ENCODE peak calls at places on chromosome 21, in five cellular contexts. J is endothelial cell of umbilical vein; Y is HCT116; F is RWPE1; Z is CD4-positive, alpha-beta T cell. P is an unnamed sample.

GRCh38 chr21:28547795-28548194 is 444.9 kb downstream of the LTN1 start:
- DNase-seq in F (no peak), Y (no peak), J (no peak), Z (no peak), P (no peak)

GRCh38 chr21:32955307-32955937 is 70.3 kb upstream of the OLIG2 start:
- DNase-seq in F (no peak), Y (no peak), J (no peak), Z (no peak), P (no peak)

GRCh38 chr21:40404319-40404906 is 442.5 kb downstream of the DSCAM start:
- DNase-seq in Y (no peak), Z (no peak), F (no peak), J (no peak), P (peak)

GRCh38 chr21:31278511-31279155 is 65.4 kb downstream of the TIAM1 start:
- DNase-seq in J (no peak), F (no peak), Z (no peak), Y (no peak), P (peak)

GRCh38 chr21:15065381-15066230 is 806 bp upstream of the NRIP1 start:
- DNase-seq in Z (peak), Y (no peak), F (peak), J (peak), P (peak)

GRCh38 chr21:24023402-24023801 is 1583.9 kb downstream of the MRPL39 start:
- DNase-seq in Z (no peak), Y (no peak), J (peak), F (no peak), P (no peak)

GRCh38 chr21:21952566-21952965 is 954.4 kb downstream of the NCAM2 start:
- DNase-seq in Y (no peak), Z (no peak), J (no peak), F (no peak), P (no peak)

GRCh38 chr21:33402011-33402979 is 918 bp upstream of the IFNGR2 start:
- DNase-seq in Z (no peak), J (peak), F (peak), Y (no peak), P (peak)

GRCh38 chr21:14480601-14481000 is 65.5 kb downstream of the SAMSN1 start:
- DNase-seq in J (peak), Z (no peak), Y (no peak), F (no peak), P (no peak)

GRCh38 chr21:24727803-24728425 is 879.4 kb downstream of the MRPL39 start:
- DNase-seq in Z (no peak), F (no peak), Y (no peak), J (no peak), P (no peak)

GRCh38 chr21:29538115-29538514 is 239.4 kb downstream of the BACH1 start:
- DNase-seq in Y (no peak), F (no peak), Z (no peak), J (no peak), P (peak)

GRCh38 chr21:16742116-16742515 is 770.7 kb upstream of the CXADR start:
- DNase-seq in Z (no peak), Y (no peak), F (no peak), J (no peak), P (peak)

GRCh38 chr21:16709866-16710550 is 802.8 kb upstream of the CXADR start:
- DNase-seq in F (no peak), Z (no peak), J (no peak), Y (no peak), P (peak)

GRCh38 chr21:37208056-37208705 is 59.0 kb downstream of the VPS26C start:
- DNase-seq in Z (no peak), Y (no peak), J (no peak), F (no peak), P (no peak)

GRCh38 chr21:29091032-29091431 is 17.6 kb upstream of the CCT8 start:
- DNase-seq in F (peak), Y (no peak), J (peak), Z (no peak), P (peak)

GRCh38 chr21:33047231-33047630 is 21.5 kb downstream of the OLIG2 start:
- DNase-seq in J (no peak), F (peak), Y (no peak), Z (no peak), P (peak)

GRCh38 chr21:32592929-32593502 is 7.7 kb upstream of the TCP10L start:
- DNase-seq in J (no peak), Z (no peak), Y (no peak), F (no peak), P (no peak)

GRCh38 chr21:19998450-19998849 is 999.8 kb upstream of the NCAM2 start:
- DNase-seq in Z (no peak), Y (no peak), J (no peak), F (no peak), P (no peak)

GRCh38 chr21:33313183-33313582 is 11.6 kb upstream of the IFNAR1 start:
- DNase-seq in F (no peak), J (no peak), Z (no peak), Y (no peak), P (no peak)

GRCh38 chr21:30990514-30991304 is 47.6 kb downstream of the KRTAP19-8 start:
- DNase-seq in J (no peak), F (no peak), Z (no peak), Y (no peak), P (no peak)

DNA sequence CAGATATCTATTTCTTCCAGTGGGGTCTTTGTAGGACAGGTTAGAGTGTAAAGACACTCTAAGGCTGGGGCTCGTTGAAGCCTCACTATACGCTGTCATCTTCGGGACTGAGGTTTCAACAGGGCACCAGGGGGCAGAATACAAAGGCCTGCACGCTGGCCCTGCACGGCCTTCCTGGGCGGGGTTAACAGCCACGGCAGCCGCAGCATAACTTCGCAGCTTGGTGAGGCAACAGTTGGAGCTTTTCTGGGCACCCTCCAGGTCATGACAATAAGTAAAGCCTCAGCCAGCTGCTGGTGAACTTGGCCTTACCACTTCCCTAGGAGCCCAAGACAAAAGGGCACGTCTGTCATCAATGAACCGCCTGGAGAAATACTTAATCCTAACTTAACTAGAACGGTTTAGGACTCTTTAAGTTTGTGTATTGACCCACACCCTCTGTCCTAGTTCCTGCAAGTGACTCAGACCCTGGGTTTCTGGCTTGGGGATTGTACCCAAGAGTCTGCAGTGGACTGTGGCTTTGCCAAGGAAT is 2.3 kb upstream of the RUNX1 start:
- DNase-seq in J (peak), F (peak), Y (peak), Z (peak), P (peak)
- TF ChIP-seq CTCF in J (peak), F (no peak), Y (peak), Z (peak), P (peak)

DNA sequence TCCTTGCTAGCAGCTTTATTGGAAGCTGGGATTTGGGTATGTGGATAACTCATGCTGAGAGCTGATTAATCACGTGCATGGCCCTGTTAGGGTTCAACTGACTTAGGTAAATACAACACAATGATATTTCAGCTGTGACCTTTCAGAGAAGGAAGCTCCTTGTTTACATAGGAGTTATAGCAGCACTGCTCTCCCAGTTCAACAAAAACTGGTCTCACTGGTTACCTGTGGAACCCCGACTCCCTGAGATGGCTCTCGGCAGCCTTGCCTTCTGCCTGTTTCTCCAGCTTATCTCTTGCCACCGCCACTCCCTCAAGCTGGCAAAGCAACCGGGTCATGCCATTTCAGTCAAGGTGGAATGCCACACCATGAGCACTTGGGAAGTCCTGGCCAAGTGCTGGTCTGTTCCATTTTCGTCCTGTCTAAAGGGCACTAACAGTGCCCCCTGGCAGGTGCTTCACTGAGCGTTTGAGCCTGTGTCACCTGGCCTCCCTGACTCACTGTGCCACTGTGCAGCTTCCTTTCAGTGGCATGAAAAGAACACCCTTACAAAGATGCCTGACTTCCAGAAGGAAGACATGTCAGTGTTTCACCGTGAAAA is 31.6 kb downstream of the DOP1B start:
- DNase-seq in J (peak), Y (no peak), F (no peak), Z (no peak), P (no peak)
- H3K27ac ChIP-seq in J (no peak), Y (peak), F (no peak), Z (no peak), P (no peak)

GRCh38 chr21:39159342-39160063 is 23.7 kb downstream of the PSMG1 start:
- DNase-seq in F (no peak), Y (no peak), Z (no peak), J (no peak), P (no peak)
- TF ChIP-seq CTCF in F (no peak), Y (no peak), Z (no peak), J (no peak), P (no peak)

DNA sequence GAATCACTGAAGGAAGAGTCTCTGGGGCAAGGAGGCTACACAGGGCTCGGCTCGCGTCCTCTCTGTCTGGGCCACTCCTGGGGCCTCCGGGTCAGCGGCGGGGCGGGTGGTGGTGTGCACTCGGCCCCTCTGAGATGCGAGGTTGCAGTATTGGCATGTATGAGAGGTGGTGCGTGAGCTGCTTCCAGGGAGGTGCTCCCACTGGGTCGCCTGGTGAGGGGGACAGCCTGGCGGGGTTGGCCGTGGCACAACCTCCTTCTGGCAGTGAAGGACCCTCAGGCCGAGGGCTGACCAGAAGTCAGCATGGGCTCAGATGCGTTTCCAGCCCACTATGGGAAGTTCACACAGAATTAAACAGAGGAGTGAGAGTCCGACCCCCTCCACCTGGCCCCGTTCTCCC is 38.5 kb upstream of the COL18A1 start:
- DNase-seq in F (no peak), Y (no peak), J (no peak), Z (no peak), P (no peak)
- H3K27ac ChIP-seq in F (peak), Y (peak), J (peak), Z (no peak), P (peak)

DNA sequence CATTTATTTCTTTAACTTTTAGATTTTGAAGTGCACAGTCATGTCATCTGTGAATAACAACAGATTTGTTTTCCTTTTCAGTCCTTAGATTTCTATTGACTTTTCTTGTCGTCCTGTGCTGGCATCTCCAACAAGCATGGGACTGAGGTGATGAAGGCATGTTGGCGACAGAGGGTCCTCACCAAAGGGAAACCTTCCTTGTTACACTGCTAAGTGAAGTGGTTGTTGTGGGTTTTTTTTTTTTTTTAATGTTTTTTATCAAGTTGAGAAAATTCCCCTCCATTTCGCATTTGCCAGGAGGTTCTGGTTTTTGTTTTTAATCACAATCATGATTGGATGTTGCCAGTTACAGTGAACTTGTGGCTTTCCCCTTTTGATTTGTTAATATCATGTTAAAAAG is 24.0 kb downstream of the AGPAT3 start:
- DNase-seq in F (no peak), Z (no peak), Y (no peak), J (no peak), P (no peak)
- TF ChIP-seq CTCF in F (no peak), Z (no peak), Y (no peak), J (no peak), P (no peak)

GRCh38 chr21:42191978-42192595 is 26.9 kb upstream of the ABCG1 start:
- DNase-seq in Y (no peak), F (no peak), J (no peak), Z (no peak), P (no peak)

GRCh38 chr21:42193721-42194120 is 25.2 kb upstream of the ABCG1 start:
- DNase-seq in Z (no peak), F (no peak), J (no peak), Y (no peak), P (no peak)

GRCh38 chr21:42195378-42196031 is 23.4 kb upstream of the ABCG1 start:
- DNase-seq in Z (no peak), J (no peak), F (no peak), Y (no peak), P (no peak)

GRCh38 chr21:42193131-42193671 is 25.7 kb upstream of the ABCG1 start:
- DNase-seq in Y (no peak), J (peak), F (no peak), Z (peak), P (peak)

GRCh38 chr21:42194863-42195262 is 24.1 kb upstream of the ABCG1 start:
- DNase-seq in Y (no peak), Z (no peak), F (no peak), J (no peak), P (no peak)
- H3K27ac ChIP-seq in Y (no peak), Z (no peak), F (peak), J (no peak), P (no peak)

DNA sequence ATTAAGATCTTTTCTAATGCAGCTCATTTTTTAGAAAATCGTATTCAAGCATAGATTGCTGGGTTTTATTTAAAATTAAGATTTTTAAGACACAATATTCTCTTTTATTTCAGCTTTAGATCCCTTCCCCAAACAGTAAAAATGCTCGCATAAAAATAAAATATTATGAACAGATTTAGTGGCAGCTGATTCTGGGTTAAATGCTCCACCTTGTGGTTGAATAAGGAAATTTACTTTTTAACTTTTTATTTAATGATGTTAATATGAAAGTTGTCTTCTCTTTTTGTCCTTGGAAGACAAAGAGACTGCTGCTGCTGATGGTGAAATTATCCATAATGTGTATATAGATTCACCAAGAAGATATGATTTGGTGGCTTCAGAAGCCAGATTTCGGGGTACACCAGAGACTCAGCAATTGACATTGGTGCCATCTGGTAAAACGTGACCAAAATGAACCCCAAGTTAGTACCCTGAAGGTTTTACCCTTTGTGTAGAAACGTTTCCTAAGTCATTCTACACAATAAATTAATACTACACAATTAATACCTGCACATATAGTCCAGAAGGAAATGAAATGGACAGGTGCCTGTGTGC is 128.0 kb downstream of the ADAMTS1 start:
- DNase-seq in J (peak), Z (no peak), F (peak), Y (no peak), P (no peak)
- TF ChIP-seq CTCF in J (peak), Z (peak), F (peak), Y (peak), P (peak)

GRCh38 chr21:43613755-43614638 is 45.3 kb downstream of the HSF2BP start:
- DNase-seq in Z (no peak), Y (no peak), F (no peak), J (no peak), P (peak)
- H3K27ac ChIP-seq in Z (no peak), Y (no peak), F (no peak), J (no peak), P (no peak)

DNA sequence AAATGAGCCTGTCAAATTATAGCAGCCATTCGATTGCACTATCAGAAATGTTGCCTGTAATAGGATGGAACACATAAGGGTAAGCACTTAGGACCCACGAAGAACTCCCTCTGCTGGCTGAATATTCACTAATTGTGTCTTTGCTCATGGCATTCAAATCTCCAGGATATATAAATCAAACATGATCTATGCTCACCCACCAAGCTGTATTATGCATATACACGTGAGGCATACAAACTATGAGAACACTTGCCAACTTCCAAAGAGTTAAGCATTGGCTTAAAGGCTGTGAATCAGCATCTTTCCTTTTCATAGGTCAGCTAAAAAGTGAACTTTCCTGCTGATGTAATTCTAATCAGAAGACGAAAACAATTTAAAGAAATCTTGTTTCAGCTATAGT is 34.5 kb downstream of the TMPRSS15 start:
- DNase-seq in Z (no peak), Y (no peak), F (no peak), J (peak), P (no peak)
- TF ChIP-seq CTCF in Z (no peak), Y (no peak), F (no peak), J (no peak), P (peak)